ENCODE peak calls at places on chromosomes 2 and 18, in six cellular contexts. S is HepG2, Y is K562, H is endothelial cell of umbilical vein, B is GM12878, X is A549. G is an unnamed sample.

GRCh38 chr2:120177011-120177621 is 46.1 kb downstream of the TMEM185B start:
- DNase-seq in X (no peak), B (peak), Y (peak), S (no peak), H (peak), G (peak)

GRCh38 chr2:6896930-6897759 is 19.6 kb downstream of the RSAD2 start:
- DNase-seq in X (peak), B (no peak), S (peak), Y (peak), H (peak), G (peak)

GRCh38 chr2:160282063-160282580 is 82.0 kb upstream of the ITGB6 start:
- DNase-seq in H (no peak), X (no peak), S (no peak), B (no peak), Y (no peak), G (peak)

GRCh38 chr2:186695081-186695756 is 1.4 kb downstream of the FAM171B start:
- DNase-seq in S (no peak), X (no peak), Y (no peak), H (peak), B (no peak), G (no peak)

GRCh38 chr2:71932027-71932779 is 215.5 kb downstream of the CYP26B1 start:
- DNase-seq in S (no peak), H (no peak), Y (no peak), B (no peak), X (no peak), G (no peak)

GRCh38 chr2:173077506-173078177 is 2.0 kb downstream of the MAP3K20 start:
- DNase-seq in X (no peak), B (no peak), H (peak), S (no peak), Y (peak), G (peak)

GRCh38 chr2:209526541-209526940 is 102.7 kb downstream of the MAP2 start:
- DNase-seq in X (no peak), S (no peak), Y (no peak), H (peak), B (no peak), G (peak)

GRCh38 chr2:235157746-235158482 is 206.1 kb downstream of the SH3BP4 start:
- DNase-seq in B (no peak), S (no peak), X (no peak), Y (no peak), H (no peak), G (no peak)

GRCh38 chr2:238459081-238459629 is 32.4 kb downstream of the ASB1 start:
- DNase-seq in S (no peak), Y (no peak), X (no peak), H (no peak), B (no peak), G (no peak)

GRCh38 chr18:12838178-12838634 is 45.8 kb downstream of the PTPN2 start:
- DNase-seq in Y (no peak), B (peak), S (peak), X (peak), H (no peak), G (peak)

GRCh38 chr2:224429441-224429810 is 27.5 kb upstream of the FAM124B start:
- DNase-seq in H (no peak), X (no peak), Y (no peak), S (no peak), B (no peak), G (no peak)

GRCh38 chr2:233209978-233210680 is 41.3 kb upstream of the ATG16L1 start:
- DNase-seq in Y (no peak), H (no peak), X (no peak), S (no peak), B (no peak), G (no peak)

GRCh38 chr2:64859208-64860161 is 129.7 kb upstream of the SLC1A4 start:
- DNase-seq in X (peak), H (peak), Y (peak), S (no peak), B (no peak), G (peak)

GRCh38 chr2:102520009-102520408 is 47.0 kb downstream of the SLC9A4 start:
- DNase-seq in Y (peak), S (peak), H (peak), B (no peak), X (peak), G (peak)

GRCh38 chr2:17303496-17303895 is 214.7 kb downstream of the RAD51AP2 start:
- DNase-seq in B (no peak), Y (no peak), X (no peak), S (no peak), H (no peak), G (no peak)

GRCh38 chr2:225270861-225271260 is 128.6 kb upstream of the NYAP2 start:
- DNase-seq in H (no peak), S (no peak), Y (peak), X (peak), B (peak), G (peak)

GRCh38 chr2:41698787-41699422 is 348.9 kb upstream of the PKDCC start:
- DNase-seq in Y (peak), X (peak), S (no peak), H (peak), B (no peak), G (peak)

GRCh38 chr2:647691-648231 is 29.4 kb downstream of the TMEM18 start:
- DNase-seq in Y (no peak), S (no peak), B (no peak), X (no peak), H (no peak), G (no peak)

GRCh38 chr2:50556934-50557575 is 474.9 kb downstream of the NRXN1 start:
- DNase-seq in Y (no peak), X (no peak), S (no peak), B (no peak), H (no peak), G (no peak)

GRCh38 chr2:9165625-9166024 is 41.0 kb upstream of the ASAP2 start:
- DNase-seq in H (no peak), S (peak), B (no peak), Y (no peak), X (no peak), G (no peak)

GRCh38 chr2:104897515-104898184 is 43.7 kb downstream of the POU3F3 start:
- DNase-seq in S (no peak), X (no peak), Y (peak), H (no peak), B (no peak), G (peak)

GRCh38 chr2:132824716-132825115 is 154.7 kb upstream of the LYPD1 start:
- DNase-seq in H (no peak), S (no peak), X (peak), B (no peak), Y (no peak), G (no peak)

GRCh38 chr18:80109676-80110078 is 615 bp downstream of the ADNP2 start:
- DNase-seq in S (no peak), H (peak), X (peak), B (no peak), Y (peak), G (peak)

GRCh38 chr2:157572725-157573124 is 55.9 kb downstream of the ACVR1C start:
- DNase-seq in X (peak), S (peak), H (no peak), B (no peak), Y (peak), G (peak)

GRCh38 chr18:27621236-27621890 is 436.3 kb upstream of the CHST9 start:
- DNase-seq in H (no peak), S (no peak), Y (no peak), X (no peak), B (no peak), G (no peak)

GRCh38 chr2:62354771-62355550 is 151.0 kb downstream of the TMEM17 start:
- DNase-seq in Y (no peak), H (no peak), X (no peak), S (no peak), B (no peak), G (no peak)

GRCh38 chr2:54999182-54999581 is 51.1 kb downstream of the RTN4 start:
- DNase-seq in H (no peak), S (no peak), X (no peak), Y (peak), B (no peak), G (peak)

GRCh38 chr2:163774862-163775261 is 39.1 kb upstream of the FIGN start:
- DNase-seq in H (peak), X (peak), B (no peak), Y (no peak), S (no peak), G (no peak)

GRCh38 chr18:55448390-55448789 is 139.6 kb downstream of the TCF4 start:
- DNase-seq in X (no peak), S (no peak), H (no peak), Y (no peak), B (no peak), G (no peak)

GRCh38 chr18:57775937-57776336 is 27.2 kb downstream of the ATP8B1 start:
- DNase-seq in Y (no peak), X (no peak), B (no peak), H (peak), S (no peak), G (no peak)

GRCh38 chr2:9310390-9310789 is 103.8 kb downstream of the ASAP2 start:
- DNase-seq in Y (peak), X (peak), H (peak), B (no peak), S (no peak), G (no peak)

GRCh38 chr2:169823996-169824372 is 721 bp downstream of the METTL5 start:
- DNase-seq in H (no peak), S (no peak), Y (no peak), X (no peak), B (no peak), G (no peak)

GRCh38 chr2:169822785-169823392 is 1.8 kb downstream of the METTL5 start:
- DNase-seq in X (no peak), B (no peak), H (no peak), Y (peak), S (no peak), G (no peak)

GRCh38 chr2:169827272-169828140 is at the start of gene UBR3:
- DNase-seq in H (peak), S (peak), B (peak), Y (peak), X (peak), G (peak)

GRCh38 chr2:169824373-169825333 is at the start of gene METTL5:
- DNase-seq in Y (peak), S (peak), H (peak), B (peak), X (peak), G (peak)

DNA sequence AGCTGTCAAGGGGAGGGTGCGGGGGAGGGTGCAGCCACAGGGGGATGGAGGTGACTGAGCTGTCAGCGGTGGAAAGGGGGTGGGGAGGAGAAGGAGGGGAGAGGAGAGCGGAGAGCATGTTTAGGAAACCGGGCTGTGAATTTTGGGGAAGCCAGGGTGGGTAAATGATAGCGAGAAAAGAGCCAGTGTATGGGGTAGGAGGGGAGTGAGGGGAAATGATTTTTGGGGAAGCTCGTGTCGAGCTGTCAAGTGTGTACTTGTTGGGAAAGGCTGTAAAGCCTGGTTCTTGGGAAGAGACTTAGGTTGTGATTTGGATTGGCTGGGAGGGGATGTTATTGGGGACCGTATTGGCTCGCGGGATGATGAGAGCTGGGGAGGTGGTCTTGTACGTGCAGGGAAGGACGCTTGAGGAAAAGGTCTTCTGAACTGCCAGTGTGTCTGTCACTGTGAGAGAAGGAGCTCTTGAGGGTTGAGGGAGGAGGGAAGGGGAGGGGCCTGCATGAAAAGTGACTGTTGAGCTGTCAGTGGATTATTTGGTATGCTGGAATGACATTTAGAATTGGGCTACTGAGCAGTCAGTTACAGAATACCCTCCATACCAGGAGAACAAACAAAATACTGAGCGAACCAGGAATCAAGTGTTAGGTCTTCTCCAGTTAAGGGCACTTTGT is 1.0 kb downstream of the UBR3 start:
- DNase-seq in B (peak), H (peak), Y (peak), X (peak), S (peak), G (peak)
- TF ChIP-seq MAX in B (no peak), H (no peak), Y (peak), X (no peak), S (no peak), G (peak)

GRCh38 chr2:149451417-149452165 is 121.2 kb downstream of the LYPD6 start:
- DNase-seq in H (no peak), B (no peak), Y (no peak), X (no peak), S (no peak), G (peak)

GRCh38 chr2:149448315-149448714 is 117.9 kb downstream of the LYPD6 start:
- DNase-seq in X (no peak), S (no peak), B (no peak), H (no peak), Y (no peak), G (no peak)

GRCh38 chr2:149446735-149447134 is 116.3 kb downstream of the LYPD6 start:
- DNase-seq in Y (no peak), B (no peak), X (no peak), S (no peak), H (no peak), G (no peak)

GRCh38 chr2:149449017-149449416 is 118.6 kb downstream of the LYPD6 start:
- DNase-seq in H (no peak), Y (no peak), B (no peak), S (no peak), X (no peak), G (no peak)
- TF ChIP-seq MYC in H (no peak), Y (no peak), B (no peak), S (no peak), X (no peak), G (no peak)

DNA sequence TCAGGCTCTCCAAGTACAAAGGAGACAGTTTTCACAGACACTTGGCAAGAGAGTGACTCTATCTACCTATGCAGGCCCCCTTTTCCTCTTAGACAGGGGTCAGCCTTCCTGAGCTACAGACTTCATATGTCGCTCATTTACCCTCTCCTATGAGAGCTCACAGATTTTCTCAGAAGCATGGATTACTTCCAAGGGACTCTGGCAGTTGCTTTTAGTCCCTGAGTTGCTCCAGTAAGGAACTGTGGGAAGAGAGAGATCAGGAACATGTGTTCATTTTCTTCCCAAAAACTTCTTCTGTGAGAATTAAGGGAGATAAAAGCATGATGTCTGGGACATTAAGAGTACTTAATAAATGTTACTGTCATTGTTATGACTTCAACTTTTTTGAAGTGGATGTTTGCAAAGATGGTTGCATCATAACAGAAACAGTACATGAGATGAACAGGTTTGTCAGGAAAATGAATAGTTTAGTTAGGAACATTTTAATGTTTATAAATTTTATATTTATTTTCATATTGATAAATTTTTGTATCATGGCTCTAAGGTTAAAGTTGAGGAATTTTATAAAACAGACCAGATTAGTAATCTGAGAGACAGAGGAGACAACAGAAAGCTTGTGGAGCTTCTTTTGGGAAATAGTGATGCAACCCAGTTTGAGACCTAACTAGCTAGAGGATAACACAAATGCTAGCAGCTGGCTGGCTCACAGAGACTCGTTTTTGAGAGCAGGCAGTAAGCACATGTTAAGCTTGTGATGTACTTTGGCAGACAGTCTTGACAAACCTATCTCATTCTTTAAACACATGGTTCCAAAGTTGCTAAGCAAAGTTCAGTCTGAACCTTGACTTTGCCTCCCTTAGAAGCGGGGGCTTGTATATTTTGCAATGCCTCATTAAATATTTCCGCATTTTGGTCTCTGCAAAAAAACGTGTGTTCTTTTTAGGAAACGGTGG is 21.7 kb upstream of the UGP2 start:
- DNase-seq in S (peak), Y (no peak), B (no peak), X (no peak), H (no peak), G (peak)
- TF ChIP-seq MAX in S (peak), Y (no peak), B (no peak), X (no peak), H (no peak), G (peak)

GRCh38 chr2:51846796-51847195 is 814.9 kb upstream of the NRXN1 start:
- DNase-seq in B (no peak), H (no peak), Y (no peak), S (no peak), X (no peak), G (no peak)
- TF ChIP-seq MYC in B (no peak), H (no peak), Y (no peak), S (no peak), X (no peak), G (no peak)